ENCODE peak calls at places on chromosome 2, in six cellular contexts. I is activated naive CD8-positive, alpha-beta T cell treated with anti-CD3 and anti-CD28 coated beads, Interleukin-2, amount 50 U/mL, for 16 hours; Z is ureter; W is NCI-H345; Q is D341Med; S is H54. V is an unnamed sample.

GRCh38 chr2:138536302-138536701 is 34.7 kb downstream of the SPOPL start:
- DNase-seq in I (no peak), Z (no peak), W (no peak), Q (peak; percentile 51), S (no peak), V (no peak)

GRCh38 chr2:10518470-10519060 is 70.4 kb upstream of the ODC1 start:
- DNase-seq in I (no peak), Z (no peak), W (no peak), Q (no peak), S (no peak), V (peak; percentile 8)

GRCh38 chr2:101781730-101782426 is 84.4 kb downstream of the MAP4K4 start:
- DNase-seq in I (no peak), Z (no peak), W (no peak), Q (peak; percentile 50), S (no peak), V (no peak)

GRCh38 chr2:46550686-46551404 is 71.5 kb downstream of the TMEM247 start:
- DNase-seq in I (no peak), Z (no peak), W (no peak), Q (no peak), S (no peak), V (no peak)

GRCh38 chr2:3476386-3477033 is 42.8 kb downstream of the ADI1 start:
- DNase-seq in I (no peak), Z (no peak), W (no peak), Q (no peak), S (no peak), V (peak; percentile 64)

GRCh38 chr2:231318436-231318835 is 77.1 kb upstream of the B3GNT7 start:
- DNase-seq in I (no peak), Z (no peak), W (no peak), Q (no peak), S (no peak), V (no peak)

GRCh38 chr2:67159929-67160328 is 237.2 kb upstream of the ETAA1 start:
- DNase-seq in I (no peak), Z (no peak), W (no peak), Q (no peak), S (no peak), V (no peak)

GRCh38 chr2:33219850-33220275 is 256.6 kb upstream of the RASGRP3 start:
- DNase-seq in I (no peak), Z (no peak), W (no peak), Q (no peak), S (no peak), V (no peak)

GRCh38 chr2:239648607-239649006 is 247.8 kb upstream of the HDAC4 start:
- DNase-seq in I (no peak), Z (no peak), W (no peak), Q (no peak), S (no peak), V (no peak)

GRCh38 chr2:10400568-10400977 is 47.6 kb downstream of the ODC1 start:
- DNase-seq in I (no peak), Z (no peak), W (no peak), Q (no peak), S (no peak), V (peak; percentile 86)

GRCh38 chr2:161416633-161417427 is 733 bp downstream of the TBR1 start:
- DNase-seq in I (no peak), Z (no peak), W (no peak), Q (peak; percentile 34), S (no peak), V (no peak)

GRCh38 chr2:235807347-235807746 is 313.5 kb downstream of the AGAP1 start:
- DNase-seq in I (no peak), Z (no peak), W (no peak), Q (no peak), S (no peak), V (no peak)

GRCh38 chr2:200787351-200788128 is 24.2 kb upstream of the BZW1 start:
- DNase-seq in I (no peak), Z (no peak), W (no peak), Q (no peak), S (no peak), V (no peak)

GRCh38 chr2:9347411-9347853 is 75.9 kb downstream of the ITGB1BP1 start:
- DNase-seq in I (no peak), Z (peak; percentile 55), W (no peak), Q (no peak), S (no peak), V (peak; percentile 76)

GRCh38 chr2:189300917-189301316 is 121.4 kb upstream of the COL5A2 start:
- DNase-seq in I (no peak), Z (no peak), W (no peak), Q (no peak), S (no peak), V (no peak)

GRCh38 chr2:163878718-163879117 is 142.9 kb upstream of the FIGN start:
- DNase-seq in I (no peak), Z (no peak), W (no peak), Q (peak; percentile 48), S (no peak), V (no peak)

GRCh38 chr2:98793275-98793674 is 62.3 kb upstream of the MGAT4A start:
- DNase-seq in I (no peak), Z (peak; percentile 29), W (no peak), Q (no peak), S (no peak), V (no peak)

GRCh38 chr2:101820519-101820918 is 123.0 kb downstream of the MAP4K4 start:
- DNase-seq in I (no peak), Z (peak; percentile 52), W (no peak), Q (no peak), S (no peak), V (no peak)

GRCh38 chr2:55408946-55409868 is 10.4 kb downstream of the CCDC88A start:
- DNase-seq in I (no peak), Z (no peak), W (no peak), Q (no peak), S (no peak), V (no peak)

GRCh38 chr2:235005603-235006259 is 53.9 kb downstream of the SH3BP4 start:
- DNase-seq in I (no peak), Z (no peak), W (peak; percentile 81), Q (peak; percentile 89), S (no peak), V (peak; percentile 87)

GRCh38 chr2:146940016-146940685 is 904.7 kb upstream of the ACVR2A start:
- DNase-seq in I (no peak), Z (no peak), W (no peak), Q (no peak), S (no peak), V (no peak)

GRCh38 chr2:231781798-231782726 is 980 bp upstream of the PDE6D start:
- DNase-seq in I (no peak), Z (peak; percentile 49), W (no peak), Q (no peak), S (no peak), V (no peak)

GRCh38 chr2:165840333-165840958 is 46.4 kb upstream of the GALNT3 start:
- DNase-seq in I (no peak), Z (no peak), W (no peak), Q (no peak), S (no peak), V (no peak)

GRCh38 chr2:108776475-108776874 is 10.1 kb upstream of the CCDC138 start:
- DNase-seq in I (no peak), Z (no peak), W (no peak), Q (no peak), S (no peak), V (no peak)

GRCh38 chr2:212494413-212495020 is 44.1 kb downstream of the ERBB4 start:
- DNase-seq in I (no peak), Z (no peak), W (no peak), Q (no peak), S (no peak), V (no peak)

GRCh38 chr2:200637886-200638285 is 52.1 kb downstream of the AOX1 start:
- DNase-seq in I (no peak), Z (no peak), W (no peak), Q (no peak), S (no peak), V (no peak)

GRCh38 chr2:100142393-100142792 is at the start of gene AFF3:
- DNase-seq in I (no peak), Z (no peak), W (no peak), Q (no peak), S (no peak), V (no peak)

V was measured in aorta.